ENCODE peak calls at places on chromosomes 1 and 21, in six cellular contexts. W is IMR-90, I is GM12878, Q is K562, U is A549, A is HepG2. F is an unnamed sample.
A peak's percentile ranks its signal among the peaks of the same experiment; 100 is the strongest.

GRCh38 chr1:231172411-231172810 is 10.6 kb downstream of the TRIM67 start:
- DNase-seq in A (no peak), I (no peak), Q (no peak), W (no peak), U (no peak), F (no peak)

GRCh38 chr1:27581823-27582243 is 22.1 kb downstream of the AHDC1 start:
- DNase-seq in A (no peak), W (no peak), U (no peak), Q (no peak), I (no peak), F (no peak)

GRCh38 chr1:4624141-4624715 is 30.2 kb upstream of the AJAP1 start:
- DNase-seq in I (no peak), U (no peak), Q (no peak), A (no peak), W (no peak), F (no peak)

GRCh38 chr1:178486100-178487069 is 10.4 kb downstream of the CLEC20A start:
- DNase-seq in I (no peak), W (no peak), U (no peak), A (no peak), Q (no peak), F (no peak)

GRCh38 chr1:164226977-164227376 is 332.0 kb upstream of the PBX1 start:
- DNase-seq in U (no peak), I (no peak), W (no peak), Q (no peak), A (no peak), F (no peak)

GRCh38 chr1:215418876-215419442 is 148.1 kb upstream of the KCTD3 start:
- DNase-seq in Q (no peak), I (no peak), W (no peak), U (no peak), A (no peak), F (no peak)

GRCh38 chr1:111275780-111276433 is 14.7 kb upstream of the CHIA start:
- DNase-seq in A (no peak), U (peak; percentile 6), I (no peak), W (no peak), Q (no peak), F (no peak)

GRCh38 chr1:157110003-157110402 is 10.4 kb upstream of the ETV3L start:
- DNase-seq in I (no peak), W (no peak), U (no peak), Q (no peak), A (no peak), F (no peak)

GRCh38 chr21:42400525-42400924 is 3.2 kb upstream of the UBASH3A start:
- DNase-seq in W (peak; percentile 11), I (peak; percentile 68), A (no peak), U (no peak), Q (no peak), F (no peak)

GRCh38 chr1:113199718-113200455 is 126.9 kb downstream of the LRIG2 start:
- DNase-seq in Q (no peak), A (no peak), U (no peak), I (no peak), W (no peak), F (peak; percentile 25)

GRCh38 chr1:24411963-24412362 is 1.6 kb downstream of the STPG1 start:
- DNase-seq in A (no peak), Q (no peak), W (peak; percentile 25), U (no peak), I (no peak), F (no peak)

GRCh38 chr21:27677547-27677946 is 710.7 kb upstream of the ADAMTS5 start:
- DNase-seq in A (no peak), I (no peak), Q (no peak), W (no peak), U (no peak), F (no peak)

DNA sequence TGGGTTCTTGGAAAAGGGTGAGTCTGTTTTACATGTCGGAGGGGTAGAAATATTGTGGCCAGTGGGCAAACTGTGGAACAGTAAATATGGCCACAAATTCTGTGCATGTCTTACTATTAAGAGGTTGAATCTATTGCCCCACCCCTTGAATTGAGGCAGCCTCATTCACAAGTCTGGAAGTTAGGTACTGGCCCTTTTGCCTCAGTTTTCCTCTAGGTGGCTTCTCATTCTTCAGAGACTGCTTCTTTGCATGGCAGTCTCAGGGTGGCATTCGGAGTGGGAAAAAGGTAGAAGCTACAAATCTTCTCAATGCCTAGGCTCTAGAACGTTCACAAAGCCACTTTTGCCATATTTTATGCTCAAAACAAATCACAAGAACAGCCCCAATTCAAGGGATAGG is 57.2 kb downstream of the SLC9C2 start:
- DNase-seq in Q (no peak), U (peak; percentile 5), I (no peak), A (no peak), W (no peak), F (no peak)
- TF ChIP-seq BHLHE40 in Q (no peak), U (no peak), I (no peak), A (no peak), W (no peak), F (no peak)

DNA sequence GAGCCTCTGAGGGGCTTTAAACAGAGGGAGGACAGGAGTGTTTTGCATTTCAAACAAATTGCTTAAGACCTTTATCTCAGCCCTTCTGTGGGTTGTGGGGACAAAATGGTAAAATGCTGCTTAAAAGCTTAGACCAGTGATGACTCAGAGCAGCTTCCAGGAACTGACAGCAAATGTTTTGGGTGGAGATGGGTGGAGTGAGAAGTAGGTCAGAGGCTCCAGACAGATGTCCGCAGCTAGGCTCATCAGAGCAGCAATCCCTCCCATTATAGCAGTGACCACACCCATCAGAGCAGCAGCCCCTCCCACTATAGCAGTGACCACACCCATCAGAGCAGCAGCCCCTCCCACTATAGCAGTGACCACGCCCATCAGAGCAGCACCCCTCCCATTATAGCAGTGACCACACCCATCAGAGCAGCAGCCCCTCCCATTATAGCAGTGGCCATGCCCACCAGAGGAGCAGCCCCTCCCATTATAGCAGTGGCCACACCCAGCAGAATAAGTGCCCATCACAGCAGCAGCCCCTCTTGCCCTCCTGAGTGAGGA is 532.2 kb downstream of the MATN1 start:
- DNase-seq in A (no peak), W (peak; percentile 20), I (no peak), Q (peak; percentile 92), U (peak; percentile 46), F (peak; percentile 42)
- TF ChIP-seq BHLHE40 in A (no peak), W (no peak), I (no peak), Q (no peak), U (no peak), F (no peak)

GRCh38 chr1:8162168-8162567 is 136.1 kb upstream of the ERRFI1 start:
- DNase-seq in A (no peak), W (no peak), I (no peak), U (no peak), Q (no peak), F (no peak)
- TF ChIP-seq BHLHE40 in A (no peak), W (no peak), I (no peak), U (no peak), Q (no peak), F (no peak)

GRCh38 chr1:208190784-208191183 is 53.4 kb downstream of the PLXNA2 start:
- DNase-seq in Q (no peak), A (no peak), I (no peak), U (no peak), W (no peak), F (no peak)
- TF ChIP-seq BHLHE40 in Q (no peak), A (no peak), I (no peak), U (no peak), W (no peak), F (no peak)

GRCh38 chr1:33228935-33229487 is 27.3 kb upstream of the ZNF362 start:
- DNase-seq in A (no peak), Q (no peak), I (no peak), U (no peak), W (peak; percentile 92), F (peak; percentile 5)

GRCh38 chr1:33234588-33234990 is 21.7 kb upstream of the ZNF362 start:
- DNase-seq in I (no peak), Q (no peak), W (no peak), U (no peak), A (peak; percentile 35), F (no peak)

GRCh38 chr1:33232716-33233115 is 23.6 kb upstream of the ZNF362 start:
- DNase-seq in W (no peak), A (no peak), U (no peak), Q (no peak), I (no peak), F (no peak)

GRCh38 chr1:33234131-33234530 is 22.2 kb upstream of the ZNF362 start:
- DNase-seq in I (no peak), A (no peak), W (no peak), Q (no peak), U (no peak), F (no peak)

DNA sequence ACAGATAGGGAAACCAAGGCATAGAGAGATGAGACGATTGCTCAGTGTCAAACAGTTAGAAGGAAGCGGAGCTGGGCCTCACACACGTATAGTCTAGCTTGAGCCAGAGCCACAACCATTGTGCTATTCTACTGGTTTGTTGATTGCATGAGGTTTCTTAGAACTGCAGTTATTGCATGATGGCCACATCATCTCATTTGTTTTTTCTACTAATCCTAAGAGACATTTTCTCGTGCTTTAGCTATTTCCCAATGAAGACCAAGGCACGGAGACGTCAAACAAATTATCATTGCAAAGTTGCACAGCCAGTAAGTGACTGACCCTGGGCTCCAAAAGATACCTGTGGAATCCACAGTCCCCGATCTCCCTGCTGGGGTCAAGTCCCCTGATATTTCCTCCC is 25.1 kb upstream of the ZNF362 start:
- DNase-seq in I (no peak), Q (no peak), U (no peak), A (no peak), W (no peak), F (no peak)
- TF ChIP-seq BHLHE40 in I (no peak), Q (no peak), U (no peak), A (no peak), W (no peak), F (no peak)

DNA sequence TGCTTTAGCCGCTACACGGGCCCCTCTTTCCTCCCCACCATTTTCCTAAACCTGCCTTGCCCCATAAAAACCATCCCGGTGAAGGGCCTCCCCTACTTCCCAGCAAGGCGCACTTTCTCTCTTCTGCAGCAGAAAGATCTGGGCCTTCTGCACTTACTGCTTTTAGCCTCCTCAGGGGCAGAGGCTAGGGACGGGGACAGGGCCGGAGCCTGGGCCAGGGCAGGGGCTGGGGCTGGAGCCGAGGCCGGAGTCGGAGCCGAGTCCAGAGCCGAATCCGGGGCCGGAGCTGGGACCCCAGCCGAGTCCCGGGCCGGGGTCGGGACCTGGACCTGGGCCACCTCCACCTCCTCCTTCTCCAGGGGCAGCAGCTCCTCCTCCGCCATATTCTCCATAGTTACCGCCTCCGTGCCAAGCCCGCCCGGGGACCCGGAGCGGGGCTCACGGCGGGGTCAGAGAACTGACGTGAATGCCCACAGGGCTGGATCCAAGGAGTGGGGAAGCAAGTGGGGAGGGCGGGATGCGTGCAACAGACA is 366 bp downstream of the TRMT1L start:
- DNase-seq in A (no peak), W (no peak), I (no peak), Q (no peak), U (no peak), F (no peak)
- TF ChIP-seq BHLHE40 in A (no peak), W (no peak), I (no peak), Q (no peak), U (no peak), F (no peak)